ENCODE peak calls at places on chromosomes 4 and X, in four cellular contexts. E is A549, J is H1, U is HepG2. X is an unnamed sample.

GRCh38 chr4:128715616-128716015 is 93.9 kb upstream of the JADE1 start:
- DNase-seq in E (no peak), J (no peak), U (no peak), X (no peak)

GRCh38 chr4:15714616-15715015 is 11.8 kb downstream of the BST1 start:
- DNase-seq in E (no peak), J (no peak), U (no peak), X (peak)

GRCh38 chrX:136198010-136198409 is 50.7 kb downstream of the FHL1 start:
- DNase-seq in E (no peak), J (no peak), U (no peak), X (no peak)

GRCh38 chr4:94545296-94545695 is 93.6 kb downstream of the PDLIM5 start:
- DNase-seq in E (peak), J (no peak), U (peak), X (no peak)

GRCh38 chr4:90799895-90800294 is 672.7 kb downstream of the CCSER1 start:
- DNase-seq in E (no peak), J (no peak), U (no peak), X (no peak)

GRCh38 chrX:55120767-55121358 is 32.0 kb downstream of the PAGE2 start:
- DNase-seq in E (no peak), J (no peak), U (no peak), X (peak)

GRCh38 chr4:175927121-175927520 is 115.1 kb upstream of the GPM6A start:
- DNase-seq in E (no peak), J (no peak), U (no peak), X (no peak)

GRCh38 chr4:126445596-126445995 is 1130.8 kb downstream of the FAT4 start:
- DNase-seq in E (no peak), J (no peak), U (no peak), X (no peak)

GRCh38 chr4:98318521-98318920 is 57.3 kb downstream of the RAP1GDS1 start:
- DNase-seq in E (no peak), J (no peak), U (peak), X (no peak)

GRCh38 chrX:133523094-133523493 is 107.8 kb upstream of the GPC4 start:
- DNase-seq in E (no peak), J (no peak), U (no peak), X (no peak)

GRCh38 chr4:183834252-183834651 is 70.9 kb upstream of the STOX2 start:
- DNase-seq in E (no peak), J (no peak), U (no peak), X (no peak)

GRCh38 chr4:183403486-183403885 is 41.0 kb upstream of the CDKN2AIP start:
- DNase-seq in E (no peak), J (no peak), U (no peak), X (no peak)

DNA sequence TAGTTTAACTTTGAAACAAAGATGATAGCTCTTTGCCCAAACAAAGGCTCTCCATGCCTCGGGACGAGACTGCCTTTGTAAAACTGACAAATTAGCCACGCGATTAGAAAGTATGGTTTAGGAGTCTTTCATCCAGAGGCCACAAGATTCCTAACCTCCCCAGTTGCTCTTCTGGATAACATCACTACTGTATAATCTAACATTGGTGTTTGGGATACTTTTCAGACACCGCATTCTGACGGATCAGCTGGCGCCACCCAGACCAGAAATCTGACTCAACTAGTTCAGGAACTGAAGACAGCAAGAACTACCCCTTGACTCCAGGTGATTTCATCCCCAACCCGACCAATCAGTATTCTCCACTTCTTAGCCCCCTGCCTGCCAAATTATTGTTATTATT is 98.1 kb upstream of the TEX13D start:
- DNase-seq in E (no peak), J (no peak), U (no peak), X (no peak)
- TF ChIP-seq PHF8 in E (no peak), J (no peak), U (no peak), X (no peak)

DNA sequence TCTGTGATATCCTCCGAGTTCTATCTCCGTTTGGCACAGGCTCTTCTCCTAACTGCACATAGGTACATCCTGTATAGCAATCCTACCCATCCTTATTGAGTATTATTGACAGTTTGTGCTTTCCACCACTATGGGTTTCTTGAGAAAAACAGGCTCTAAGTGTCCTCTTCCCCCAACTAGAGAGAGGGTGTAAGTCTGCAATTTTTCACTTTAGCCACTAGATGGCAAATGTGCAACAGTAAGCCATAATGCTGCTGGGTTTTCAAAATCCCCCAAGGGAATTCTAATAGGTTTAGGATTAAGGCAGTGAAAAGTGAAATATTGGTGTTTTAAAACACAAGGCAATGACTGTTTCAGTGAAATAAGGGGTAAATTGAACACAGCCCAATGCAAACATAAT is 239.1 kb upstream of the HTR2C start:
- DNase-seq in E (peak), J (no peak), U (peak), X (peak)
- TF ChIP-seq RNF2 in E (no peak), J (no peak), U (no peak), X (no peak)

GRCh38 chr4:8917868-8918783 is 46.5 kb upstream of the HMX1 start:
- DNase-seq in E (peak), J (peak), U (peak), X (peak)
- TF ChIP-seq PHF8 in E (no peak), J (no peak), U (no peak), X (no peak)

GRCh38 chrX:41302293-41302868 is 31.6 kb upstream of the DDX3X start:
- DNase-seq in E (peak), J (no peak), U (no peak), X (peak)
- TF ChIP-seq RNF2 in E (no peak), J (no peak), U (no peak), X (no peak)

GRCh38 chr4:154506253-154506652 is 14.7 kb upstream of the DCHS2 start:
- DNase-seq in E (peak), J (no peak), U (peak), X (peak)
- TF ChIP-seq PHF8 in E (no peak), J (no peak), U (no peak), X (no peak)

GRCh38 chrX:41329101-41329500 is 4.9 kb upstream of the DDX3X start:
- DNase-seq in E (no peak), J (no peak), U (no peak), X (no peak)

GRCh38 chrX:41326431-41326830 is 7.5 kb upstream of the DDX3X start:
- DNase-seq in E (no peak), J (no peak), U (no peak), X (no peak)

GRCh38 chrX:41332005-41332404 is 2.0 kb upstream of the DDX3X start:
- DNase-seq in E (peak), J (no peak), U (no peak), X (no peak)

GRCh38 chrX:41322821-41323603 is 10.9 kb upstream of the DDX3X start:
- DNase-seq in E (no peak), J (no peak), U (no peak), X (no peak)

GRCh38 chrX:41327359-41327758 is 6.6 kb upstream of the DDX3X start:
- DNase-seq in E (no peak), J (no peak), U (peak), X (no peak)
- TF ChIP-seq RNF2 in E (no peak), J (no peak), U (no peak), X (no peak)

DNA sequence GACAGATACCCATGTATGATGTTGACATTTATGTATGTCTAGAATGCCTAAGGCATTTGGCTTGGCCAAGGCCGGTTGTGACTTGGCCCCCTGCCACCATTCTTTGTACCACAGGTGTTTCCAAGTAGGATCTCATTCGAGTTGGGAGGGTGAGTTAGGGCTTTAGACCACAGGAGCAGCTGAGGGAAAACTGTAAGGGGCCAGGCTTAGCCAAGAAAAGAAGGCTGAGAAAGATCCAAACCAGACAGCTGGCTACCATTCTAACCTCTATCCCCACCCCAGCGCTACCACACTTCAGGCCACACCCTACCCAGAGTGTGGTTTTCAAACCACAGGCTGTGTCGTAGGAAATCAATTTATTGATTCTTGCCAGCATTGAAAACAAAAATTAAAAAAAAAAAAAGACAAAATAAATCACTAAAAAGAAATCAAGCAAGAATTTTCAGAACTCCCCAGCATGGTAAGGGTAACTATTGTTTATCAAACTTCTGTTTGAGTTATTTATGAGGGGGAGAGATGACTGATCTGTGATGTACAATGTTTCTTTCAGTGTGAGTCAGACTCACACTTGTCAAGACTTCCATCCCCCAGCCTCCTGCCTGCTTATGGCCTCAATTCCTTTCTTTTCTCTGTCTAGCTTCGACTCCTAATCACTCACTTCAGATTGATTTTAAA is 9.9 kb downstream of the TMSB4X start:
- DNase-seq in E (peak), J (no peak), U (no peak), X (peak)
- TF ChIP-seq PHF8 in E (no peak), J (no peak), U (no peak), X (no peak)